ENCODE peak calls at places on chromosomes 6 and 20, in five cellular contexts. Z, J, Q, N and Y are unnamed samples.

GRCh38 chr6:121441477-121441876 is 6.0 kb downstream of the GJA1 start:
- DNase-seq in Z (no peak), Q (no peak), N (no peak), J (no peak), Y (no peak)

GRCh38 chr6:39302669-39303424 is 11.4 kb downstream of the KCNK17 start:
- DNase-seq in Q (peak), Z (peak), J (peak), N (peak), Y (peak)

GRCh38 chr6:33577718-33578117 is 2.4 kb downstream of the BAK1 start:
- DNase-seq in J (no peak), N (no peak), Z (no peak), Q (no peak), Y (no peak)

GRCh38 chr6:97176468-97176867 is 106.5 kb downstream of the MMS22L start:
- DNase-seq in Z (no peak), J (no peak), N (no peak), Q (peak), Y (no peak)

GRCh38 chr6:149064026-149065017 is 253.2 kb upstream of the TAB2 start:
- DNase-seq in N (no peak), Q (peak), Z (no peak), J (no peak), Y (no peak)

GRCh38 chr6:43228951-43229802 is at the start of gene DNPH1:
- DNase-seq in Z (peak), N (peak), J (peak), Q (peak), Y (peak)

GRCh38 chr6:134402372-134402984 is 84.6 kb upstream of the SGK1 start:
- DNase-seq in J (no peak), Q (no peak), Z (no peak), N (no peak), Y (no peak)

GRCh38 chr20:17647391-17648305 is 34.4 kb downstream of the RRBP1 start:
- DNase-seq in J (no peak), Z (no peak), Q (no peak), N (no peak), Y (no peak)

GRCh38 chr20:38825901-38826625 is 20.6 kb downstream of the PPP1R16B start:
- DNase-seq in Q (peak), N (peak), J (peak), Z (peak), Y (no peak)

GRCh38 chr6:124226396-124226795 is 422.7 kb downstream of the NKAIN2 start:
- DNase-seq in Q (peak), J (peak), Z (no peak), N (peak), Y (no peak)

DNA sequence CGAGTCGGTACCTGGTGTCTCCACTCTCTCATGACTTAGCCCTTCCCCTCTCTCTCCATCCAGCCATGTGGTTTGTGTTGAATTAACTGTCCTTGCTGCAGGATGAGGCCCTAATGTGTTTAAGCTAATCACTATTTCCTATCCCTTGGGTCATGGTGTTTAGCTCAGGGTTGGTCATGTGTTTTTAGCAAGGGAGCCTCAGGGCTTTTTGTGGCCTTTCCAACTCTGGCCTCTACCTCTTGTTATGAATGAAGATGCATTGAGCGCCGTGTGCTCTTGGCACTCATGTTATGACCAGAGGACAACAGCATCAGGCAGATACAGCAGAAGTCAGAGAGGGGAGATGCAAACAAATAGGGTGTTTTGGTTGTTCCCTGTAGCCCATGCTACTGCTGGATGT is 674.2 kb upstream of the FLRT3 start:
- DNase-seq in J (no peak), Q (no peak), N (no peak), Z (no peak), Y (no peak)
- H3K4me3 ChIP-seq in J (no peak), Q (no peak), N (no peak), Z (no peak), Y (no peak)

DNA sequence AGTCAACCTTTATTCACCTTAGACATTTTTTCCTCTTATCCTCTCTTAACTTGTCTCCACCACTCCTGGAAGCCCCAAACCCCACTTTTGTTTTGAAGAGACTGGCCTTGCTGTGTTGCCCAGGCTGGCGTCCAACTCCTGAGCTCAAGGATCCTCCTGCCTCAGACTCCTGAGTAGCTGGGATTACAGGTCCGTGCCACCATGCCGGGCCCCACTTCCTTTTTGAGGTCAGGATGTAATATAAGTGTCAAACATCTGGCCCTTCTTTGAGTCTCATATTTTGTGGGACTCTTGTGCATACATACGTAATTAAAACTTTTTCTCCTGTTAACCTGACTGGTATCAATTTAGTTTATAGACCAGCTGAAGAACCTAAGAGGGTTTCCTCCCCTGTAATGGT is 1.4 kb upstream of the CDK19 start:
- DNase-seq in J (no peak), Z (no peak), Q (no peak), N (no peak), Y (peak)
- H3K4me3 ChIP-seq in J (no peak), Z (no peak), Q (no peak), N (no peak), Y (no peak)

GRCh38 chr6:30730611-30731435 is 10.7 kb downstream of the TUBB start:
- DNase-seq in Z (peak), J (no peak), N (peak), Q (peak), Y (peak)
- H3K4me3 ChIP-seq in Z (peak), J (no peak), N (no peak), Q (no peak), Y (peak)

GRCh38 chr20:19973920-19974620 is 43.1 kb upstream of the NAA20 start:
- DNase-seq in Q (peak), J (peak), N (peak), Z (no peak), Y (peak)
- H3K4me3 ChIP-seq in Q (peak), J (peak), N (peak), Z (no peak), Y (no peak)

GRCh38 chr20:2653511-2654383 is 1.3 kb downstream of the NOP56 start:
- DNase-seq in Q (no peak), J (no peak), N (no peak), Z (no peak), Y (no peak)
- H3K4me3 ChIP-seq in Q (peak), J (peak), N (peak), Z (peak), Y (peak)

DNA sequence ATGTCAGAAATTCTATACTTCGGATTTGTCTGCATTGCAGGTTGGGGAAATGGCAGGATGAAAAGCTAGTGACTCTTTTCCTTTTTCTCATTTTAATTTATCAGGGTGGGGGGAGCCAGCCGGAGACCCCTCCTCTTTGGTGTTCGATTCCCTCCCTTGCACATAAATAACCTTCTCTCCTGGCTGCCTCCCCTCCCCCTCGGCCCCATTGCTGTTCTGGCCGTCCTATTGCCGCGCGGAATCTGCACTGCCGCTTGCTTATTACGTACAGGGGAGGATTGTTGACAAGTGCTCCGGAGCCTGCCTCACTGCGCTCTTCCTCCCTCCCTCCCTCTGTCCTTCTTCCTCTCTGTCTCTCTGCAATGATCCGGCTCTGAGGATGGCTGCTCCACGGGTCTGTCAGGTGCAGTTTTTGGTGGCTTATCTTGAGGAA is 154.7 kb downstream of the JARID2 start:
- DNase-seq in J (peak), Q (no peak), Z (no peak), N (peak), Y (no peak)
- H3K4me3 ChIP-seq in J (peak), Q (peak), Z (no peak), N (peak), Y (no peak)